ENCODE peak calls at places on chromosomes 16 and 17, in eight cellular contexts. One of them, this sample, is unnamed.

GRCh38 chr17:83110755-83111154 is 31.3 kb downstream of the METRNL start:
- DNase-seq in endodermal cell: no peak
- DNase-seq in type B pancreatic cell: no peak
- DNase-seq in NCI-H460: no peak
- DNase-seq in GOT3: no peak
- DNase-seq in transverse colon: no peak
- DNase-seq in endothelial cell: no peak
- DNase-seq in HuH-7.5: no peak
- DNase-seq in this sample: no peak

GRCh38 chr17:79793924-79794304 is 3.0 kb downstream of the CBX8 start:
- DNase-seq in endodermal cell: peak
- DNase-seq in type B pancreatic cell: no peak
- DNase-seq in NCI-H460: no peak
- DNase-seq in GOT3: no peak
- DNase-seq in transverse colon: no peak
- DNase-seq in endothelial cell: no peak
- DNase-seq in HuH-7.5: no peak
- DNase-seq in this sample: no peak

GRCh38 chr17:14307560-14308024 is 6.7 kb downstream of the HS3ST3B1 start:
- DNase-seq in endodermal cell: no peak
- DNase-seq in type B pancreatic cell: no peak
- DNase-seq in NCI-H460: no peak
- DNase-seq in GOT3: no peak
- DNase-seq in transverse colon: no peak
- DNase-seq in endothelial cell: no peak
- DNase-seq in HuH-7.5: no peak
- DNase-seq in this sample: no peak

GRCh38 chr16:27721548-27722265 is 171.8 kb downstream of the KATNIP start:
- DNase-seq in endodermal cell: no peak
- DNase-seq in type B pancreatic cell: no peak
- DNase-seq in NCI-H460: no peak
- DNase-seq in GOT3: no peak
- DNase-seq in transverse colon: peak
- DNase-seq in endothelial cell: no peak
- DNase-seq in HuH-7.5: no peak
- DNase-seq in this sample: no peak

GRCh38 chr16:57615813-57616212 is 12.6 kb upstream of the ADGRG1 start:
- DNase-seq in endodermal cell: peak
- DNase-seq in type B pancreatic cell: no peak
- DNase-seq in NCI-H460: no peak
- DNase-seq in GOT3: no peak
- DNase-seq in transverse colon: no peak
- DNase-seq in endothelial cell: no peak
- DNase-seq in HuH-7.5: no peak
- DNase-seq in this sample: no peak

GRCh38 chr16:11706180-11706742 is 36.4 kb downstream of the TXNDC11 start:
- DNase-seq in endodermal cell: no peak
- DNase-seq in type B pancreatic cell: no peak
- DNase-seq in NCI-H460: no peak
- DNase-seq in GOT3: no peak
- DNase-seq in transverse colon: peak
- DNase-seq in endothelial cell: no peak
- DNase-seq in HuH-7.5: no peak
- DNase-seq in this sample: no peak

GRCh38 chr17:57302690-57303089 is 46.4 kb downstream of the MSI2 start:
- DNase-seq in endodermal cell: no peak
- DNase-seq in type B pancreatic cell: no peak
- DNase-seq in NCI-H460: no peak
- DNase-seq in GOT3: no peak
- DNase-seq in transverse colon: no peak
- DNase-seq in endothelial cell: no peak
- DNase-seq in HuH-7.5: no peak
- DNase-seq in this sample: no peak

GRCh38 chr16:68091604-68092261 is 6.6 kb downstream of the NFATC3 start:
- DNase-seq in endodermal cell: no peak
- DNase-seq in type B pancreatic cell: no peak
- DNase-seq in NCI-H460: no peak
- DNase-seq in GOT3: no peak
- DNase-seq in transverse colon: no peak
- DNase-seq in endothelial cell: no peak
- DNase-seq in HuH-7.5: no peak
- DNase-seq in this sample: no peak

GRCh38 chr16:13560151-13560550 is 359.8 kb upstream of the ERCC4 start:
- DNase-seq in endodermal cell: no peak
- DNase-seq in type B pancreatic cell: no peak
- DNase-seq in NCI-H460: no peak
- DNase-seq in GOT3: no peak
- DNase-seq in transverse colon: no peak
- DNase-seq in endothelial cell: no peak
- DNase-seq in HuH-7.5: no peak
- DNase-seq in this sample: no peak

GRCh38 chr17:2357931-2358434 is 20.7 kb downstream of the SGSM2 start:
- DNase-seq in endodermal cell: no peak
- DNase-seq in type B pancreatic cell: no peak
- DNase-seq in NCI-H460: no peak
- DNase-seq in GOT3: no peak
- DNase-seq in transverse colon: no peak
- DNase-seq in endothelial cell: no peak
- DNase-seq in HuH-7.5: no peak
- DNase-seq in this sample: no peak

GRCh38 chr16:59535298-59535697 is 801.2 kb upstream of the GOT2 start:
- DNase-seq in endodermal cell: no peak
- DNase-seq in type B pancreatic cell: no peak
- DNase-seq in NCI-H460: no peak
- DNase-seq in GOT3: no peak
- DNase-seq in transverse colon: no peak
- DNase-seq in endothelial cell: no peak
- DNase-seq in HuH-7.5: no peak
- DNase-seq in this sample: no peak

GRCh38 chr16:8848939-8849391 is 19.8 kb downstream of the CARHSP1 start:
- DNase-seq in endodermal cell: no peak
- DNase-seq in type B pancreatic cell: no peak
- DNase-seq in NCI-H460: no peak
- DNase-seq in GOT3: no peak
- DNase-seq in transverse colon: no peak
- DNase-seq in endothelial cell: no peak
- DNase-seq in HuH-7.5: no peak
- DNase-seq in this sample: no peak

GRCh38 chr16:2692251-2692947 is 10.1 kb downstream of the KCTD5 start:
- DNase-seq in endodermal cell: no peak
- DNase-seq in type B pancreatic cell: no peak
- DNase-seq in NCI-H460: no peak
- DNase-seq in GOT3: no peak
- DNase-seq in transverse colon: no peak
- DNase-seq in endothelial cell: no peak
- DNase-seq in HuH-7.5: no peak
- DNase-seq in this sample: no peak

GRCh38 chr17:59558953-59559352 is 6.5 kb upstream of the DHX40 start:
- DNase-seq in endodermal cell: no peak
- DNase-seq in type B pancreatic cell: no peak
- DNase-seq in NCI-H460: no peak
- DNase-seq in GOT3: no peak
- DNase-seq in transverse colon: no peak
- DNase-seq in endothelial cell: no peak
- DNase-seq in HuH-7.5: peak
- DNase-seq in this sample: no peak

GRCh38 chr16:89449726-89450335 is 40.5 kb downstream of the ANKRD11 start:
- DNase-seq in endodermal cell: no peak
- DNase-seq in type B pancreatic cell: no peak
- DNase-seq in NCI-H460: no peak
- DNase-seq in GOT3: no peak
- DNase-seq in transverse colon: no peak
- DNase-seq in endothelial cell: no peak
- DNase-seq in HuH-7.5: no peak
- DNase-seq in this sample: no peak

GRCh38 chr17:3976675-3977171 is 12.5 kb upstream of the ATP2A3 start:
- DNase-seq in endodermal cell: no peak
- DNase-seq in type B pancreatic cell: no peak
- DNase-seq in NCI-H460: no peak
- DNase-seq in GOT3: no peak
- DNase-seq in transverse colon: peak
- DNase-seq in endothelial cell: no peak
- DNase-seq in HuH-7.5: no peak
- DNase-seq in this sample: no peak

GRCh38 chr17:72118588-72119279 is 2.1 kb upstream of the SOX9 start:
- DNase-seq in endodermal cell: peak
- DNase-seq in type B pancreatic cell: peak
- DNase-seq in NCI-H460: peak
- DNase-seq in GOT3: no peak
- DNase-seq in transverse colon: peak
- DNase-seq in endothelial cell: peak
- DNase-seq in HuH-7.5: peak
- DNase-seq in this sample: no peak

GRCh38 chr17:50183439-50184001 is 17.7 kb downstream of the SGCA start:
- DNase-seq in endodermal cell: no peak
- DNase-seq in type B pancreatic cell: no peak
- DNase-seq in NCI-H460: no peak
- DNase-seq in GOT3: no peak
- DNase-seq in transverse colon: no peak
- DNase-seq in endothelial cell: no peak
- DNase-seq in HuH-7.5: no peak
- DNase-seq in this sample: no peak

GRCh38 chr16:68324336-68324735 is 13.5 kb downstream of the PRMT7 start:
- DNase-seq in endodermal cell: no peak
- DNase-seq in type B pancreatic cell: no peak
- DNase-seq in NCI-H460: no peak
- DNase-seq in GOT3: no peak
- DNase-seq in transverse colon: no peak
- DNase-seq in endothelial cell: no peak
- DNase-seq in HuH-7.5: no peak
- DNase-seq in this sample: no peak

GRCh38 chr16:2981899-2982250 is 1.6 kb upstream of the PKMYT1 start:
- DNase-seq in endodermal cell: peak
- DNase-seq in type B pancreatic cell: no peak
- DNase-seq in NCI-H460: no peak
- DNase-seq in GOT3: no peak
- DNase-seq in transverse colon: no peak
- DNase-seq in endothelial cell: no peak
- DNase-seq in HuH-7.5: no peak
- DNase-seq in this sample: no peak

This sample was measured in GM12864.